ENCODE peak calls at places on chromosomes 16 and 17, in eight cellular contexts. C, P, F, Y, V, S, H and J are unnamed samples.

GRCh38 chr17:47120521-47121095 is 68.5 kb downstream of the CDC27 start:
- DNase-seq in V (no peak), Y (no peak), C (no peak), P (no peak), S (no peak), H (no peak), F (no peak), J (no peak)

GRCh38 chr16:22183335-22183734 is 21.0 kb downstream of the SDR42E2 start:
- DNase-seq in C (no peak), F (no peak), P (no peak), S (no peak), Y (no peak), V (no peak), H (no peak), J (no peak)

GRCh38 chr17:54785643-54786258 is 114.9 kb upstream of the TOM1L1 start:
- DNase-seq in S (no peak), P (no peak), F (no peak), C (no peak), H (no peak), Y (peak), V (no peak), J (no peak)

GRCh38 chr17:694239-694638 is 20.4 kb downstream of the VPS53 start:
- DNase-seq in F (no peak), H (peak), S (peak), P (no peak), C (peak), Y (no peak), V (peak), J (peak)

GRCh38 chr17:47982091-47982617 is 11.2 kb downstream of the CDK5RAP3 start:
- DNase-seq in P (no peak), Y (peak), F (no peak), V (no peak), S (no peak), H (no peak), C (no peak), J (no peak)

GRCh38 chr17:42248351-42249179 is 27.6 kb downstream of the STAT5B start:
- DNase-seq in C (no peak), S (peak), V (peak), P (peak), F (peak), H (no peak), Y (peak), J (peak)

GRCh38 chr16:79110953-79111352 is 489.6 kb downstream of the MAF start:
- DNase-seq in Y (no peak), H (no peak), C (no peak), F (no peak), P (no peak), V (no peak), S (no peak), J (no peak)

GRCh38 chr16:50360033-50360778 is 8.6 kb downstream of the BRD7 start:
- DNase-seq in S (no peak), Y (no peak), C (no peak), P (no peak), H (peak), F (no peak), V (no peak), J (peak)

GRCh38 chr17:11948791-11949190 is 48.5 kb downstream of the ZNF18 start:
- DNase-seq in P (no peak), V (no peak), H (peak), F (no peak), C (no peak), Y (no peak), S (no peak), J (peak)

GRCh38 chr17:45748911-45749310 is 35.2 kb upstream of the CRHR1 start:
- DNase-seq in F (no peak), C (no peak), V (no peak), H (no peak), P (no peak), Y (no peak), S (no peak), J (no peak)

GRCh38 chr17:76197911-76198310 is 42.4 kb downstream of the RNF157 start:
- DNase-seq in Y (no peak), F (no peak), H (no peak), C (no peak), V (no peak), S (no peak), P (no peak), J (no peak)

GRCh38 chr16:10981697-10982216 is 37.4 kb downstream of the CLEC16A start:
- DNase-seq in C (peak), S (no peak), H (peak), Y (peak), F (no peak), P (peak), V (peak), J (no peak)

GRCh38 chr16:10987361-10988163 is 43.2 kb downstream of the CLEC16A start:
- DNase-seq in P (no peak), H (peak), S (no peak), C (no peak), Y (no peak), V (no peak), F (no peak), J (no peak)

GRCh38 chr16:10983175-10983558 is 38.8 kb downstream of the CLEC16A start:
- DNase-seq in P (no peak), F (no peak), V (no peak), C (no peak), S (no peak), H (no peak), Y (no peak), J (no peak)

GRCh38 chr16:10982430-10983174 is 38.2 kb downstream of the CLEC16A start:
- DNase-seq in Y (no peak), S (peak), P (no peak), V (no peak), F (no peak), C (no peak), H (no peak), J (no peak)

GRCh38 chr16:10984509-10984908 is 40.1 kb downstream of the CLEC16A start:
- DNase-seq in V (no peak), F (no peak), H (no peak), Y (no peak), P (no peak), S (no peak), C (no peak), J (peak)
- H3K4me2 ChIP-seq in V (no peak), F (no peak), H (no peak), Y (no peak), P (no peak), S (no peak), C (no peak), J (no peak)

GRCh38 chr17:64109400-64109799 is 20.5 kb downstream of the ERN1 start:
- DNase-seq in C (no peak), Y (no peak), H (no peak), F (peak), S (no peak), P (no peak), V (peak), J (no peak)
- H3K4me2 ChIP-seq in C (no peak), Y (no peak), H (no peak), F (no peak), S (no peak), P (no peak), V (no peak), J (no peak)

GRCh38 chr16:4321286-4322120 is 5.6 kb downstream of the GLIS2 start:
- DNase-seq in S (no peak), V (no peak), H (no peak), C (no peak), P (no peak), Y (no peak), F (no peak), J (no peak)
- H3K4me2 ChIP-seq in S (no peak), V (no peak), H (no peak), C (peak), P (no peak), Y (no peak), F (no peak), J (no peak)

GRCh38 chr16:75472908-75473877 is 8.7 kb upstream of the TMEM170A start:
- DNase-seq in Y (no peak), S (no peak), H (no peak), C (no peak), F (no peak), V (no peak), P (no peak), J (no peak)

GRCh38 chr16:75466760-75467159 is 2.3 kb upstream of the TMEM170A start:
- DNase-seq in F (no peak), V (no peak), H (no peak), S (no peak), P (no peak), Y (no peak), C (no peak), J (no peak)

GRCh38 chr16:75475420-75475847 is 10.9 kb upstream of the TMEM170A start:
- DNase-seq in V (no peak), F (no peak), Y (no peak), H (no peak), P (no peak), S (no peak), C (no peak), J (no peak)

GRCh38 chr16:75476817-75477216 is 12.3 kb upstream of the TMEM170A start:
- DNase-seq in S (no peak), C (no peak), V (no peak), P (no peak), Y (no peak), H (peak), F (no peak), J (no peak)

GRCh38 chr16:75471723-75472634 is 7.5 kb upstream of the TMEM170A start:
- DNase-seq in V (peak), Y (peak), S (peak), P (peak), C (peak), F (peak), H (peak), J (peak)
- H3K4me2 ChIP-seq in V (no peak), Y (no peak), S (no peak), P (peak), C (no peak), F (no peak), H (no peak), J (no peak)

DNA sequence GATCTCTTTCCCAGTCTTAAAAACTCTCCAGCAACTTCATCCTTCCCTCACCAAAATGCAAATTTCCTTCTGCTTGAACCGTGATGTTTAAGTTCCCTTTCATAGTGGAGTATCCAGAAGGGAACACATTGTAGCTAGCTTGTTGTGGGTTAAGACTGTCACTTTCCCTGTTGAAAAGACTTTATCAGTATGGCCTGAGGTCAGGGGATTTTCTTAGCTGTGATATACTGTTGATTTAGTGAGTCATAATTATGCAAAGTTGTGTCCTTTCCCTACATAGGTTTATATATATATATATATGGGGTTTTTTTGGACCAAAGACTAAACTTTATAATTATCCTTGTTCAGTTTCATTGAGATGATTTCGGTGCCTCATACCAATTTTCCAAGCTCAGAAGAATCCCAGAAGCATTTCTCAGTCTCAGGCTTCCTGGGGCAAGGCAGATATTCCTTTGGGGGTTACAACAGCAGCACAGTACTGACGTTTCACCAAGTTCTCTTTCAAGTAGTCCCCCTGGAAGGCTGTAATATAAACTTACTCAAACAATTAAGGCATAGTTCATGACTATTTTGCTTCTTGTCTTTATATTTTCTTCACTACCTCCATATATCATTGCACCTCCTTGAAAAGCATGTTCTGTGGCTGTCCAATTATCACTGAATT is 35.7 kb downstream of the ESRP2 start:
- DNase-seq in Y (no peak), S (peak), H (peak), C (no peak), P (no peak), V (peak), F (no peak), J (peak)
- H3K4me2 ChIP-seq in Y (peak), S (no peak), H (no peak), C (peak), P (no peak), V (no peak), F (no peak), J (no peak)

DNA sequence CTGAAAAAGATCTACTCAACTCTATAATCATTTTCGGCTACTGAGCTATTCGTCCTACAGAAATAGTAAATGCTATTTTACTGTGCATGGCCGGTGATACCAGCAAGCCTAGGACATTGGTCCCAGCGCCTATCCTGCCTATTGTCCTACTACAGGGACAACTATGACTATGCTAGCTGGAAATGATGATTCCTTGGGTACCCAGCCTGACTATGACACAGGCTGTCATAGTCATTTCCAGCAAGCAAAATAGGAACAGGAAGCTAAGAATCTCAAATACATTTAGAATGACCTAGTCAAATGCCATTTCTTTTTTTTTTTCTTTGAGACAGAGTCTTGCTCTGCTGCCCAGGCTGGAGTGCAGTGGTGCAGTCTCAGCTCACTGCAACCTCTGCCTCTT is 33.7 kb upstream of the HSBP1 start:
- DNase-seq in C (no peak), P (no peak), S (no peak), F (no peak), H (no peak), V (no peak), Y (no peak), J (no peak)
- H3K4me2 ChIP-seq in C (no peak), P (no peak), S (no peak), F (no peak), H (no peak), V (no peak), Y (no peak), J (no peak)

GRCh38 chr16:73714976-73715375 is 581.6 kb upstream of the PSMD7 start:
- DNase-seq in C (no peak), S (no peak), P (no peak), F (no peak), Y (no peak), V (no peak), H (no peak), J (no peak)

GRCh38 chr16:73710526-73710925 is 586.1 kb upstream of the PSMD7 start:
- DNase-seq in F (no peak), P (peak), Y (no peak), C (no peak), S (no peak), V (no peak), H (no peak), J (no peak)

GRCh38 chr16:73713301-73713700 is 583.3 kb upstream of the PSMD7 start:
- DNase-seq in V (no peak), S (no peak), P (no peak), H (no peak), Y (no peak), C (no peak), F (no peak), J (no peak)

GRCh38 chr16:73713817-73714495 is 582.7 kb upstream of the PSMD7 start:
- DNase-seq in H (peak), F (peak), S (no peak), C (peak), V (peak), Y (peak), P (peak), J (peak)

GRCh38 chr16:73711441-73712080 is 585.1 kb upstream of the PSMD7 start:
- DNase-seq in H (peak), S (no peak), P (peak), Y (no peak), V (peak), C (no peak), F (no peak), J (no peak)
- H3K4me2 ChIP-seq in H (no peak), S (no peak), P (peak), Y (no peak), V (no peak), C (no peak), F (no peak), J (peak)